ENCODE peak calls at places on chromosomes 2 and 18, in four cellular contexts. One of them, this sample, is unnamed.

GRCh38 chr18:22800551-22800951 is 132.6 kb upstream of the RBBP8 start:
- DNase-seq in brain microvascular endothelial cell: no peak
- DNase-seq in left ventricle myocardium inferior: no peak
- DNase-seq in upper lobe of right lung: no peak
- DNase-seq in this sample: no peak

GRCh38 chr2:216555274-216555673 is 56.6 kb downstream of the RPL37A start:
- DNase-seq in brain microvascular endothelial cell: no peak
- DNase-seq in left ventricle myocardium inferior: peak
- DNase-seq in upper lobe of right lung: peak
- DNase-seq in this sample: no peak

GRCh38 chr18:37429768-37430167 is 135.8 kb downstream of the CELF4 start:
- DNase-seq in brain microvascular endothelial cell: no peak
- DNase-seq in left ventricle myocardium inferior: no peak
- DNase-seq in upper lobe of right lung: no peak
- DNase-seq in this sample: no peak

GRCh38 chr18:7452331-7452730 is 114.8 kb upstream of the PTPRM start:
- DNase-seq in brain microvascular endothelial cell: peak
- DNase-seq in left ventricle myocardium inferior: no peak
- DNase-seq in upper lobe of right lung: no peak
- DNase-seq in this sample: no peak

GRCh38 chr2:96890726-96891385 is 21.0 kb upstream of the SEMA4C start:
- DNase-seq in brain microvascular endothelial cell: no peak
- DNase-seq in left ventricle myocardium inferior: no peak
- DNase-seq in upper lobe of right lung: no peak
- DNase-seq in this sample: no peak

GRCh38 chr2:219219113-219219696 is 447 bp upstream of the ABCB6 start:
- DNase-seq in brain microvascular endothelial cell: no peak
- DNase-seq in left ventricle myocardium inferior: no peak
- DNase-seq in upper lobe of right lung: no peak
- DNase-seq in this sample: no peak

GRCh38 chr2:121150713-121151112 is 134.3 kb downstream of the TFCP2L1 start:
- DNase-seq in brain microvascular endothelial cell: no peak
- DNase-seq in left ventricle myocardium inferior: no peak
- DNase-seq in upper lobe of right lung: no peak
- DNase-seq in this sample: no peak

GRCh38 chr2:112482309-112483046 is 522 bp downstream of the TTL start:
- DNase-seq in brain microvascular endothelial cell: peak
- DNase-seq in left ventricle myocardium inferior: peak
- DNase-seq in upper lobe of right lung: peak
- DNase-seq in this sample: no peak

GRCh38 chr2:207914716-207915115 is 110.6 kb downstream of the PLEKHM3 start:
- DNase-seq in brain microvascular endothelial cell: no peak
- DNase-seq in left ventricle myocardium inferior: no peak
- DNase-seq in upper lobe of right lung: no peak
- DNase-seq in this sample: no peak

GRCh38 chr2:39408351-39409136 is 28.5 kb downstream of the MAP4K3 start:
- DNase-seq in brain microvascular endothelial cell: no peak
- DNase-seq in left ventricle myocardium inferior: no peak
- DNase-seq in upper lobe of right lung: no peak
- DNase-seq in this sample: no peak

GRCh38 chr2:182852090-182852489 is 14.3 kb downstream of the FRZB start:
- DNase-seq in brain microvascular endothelial cell: no peak
- DNase-seq in left ventricle myocardium inferior: no peak
- DNase-seq in upper lobe of right lung: no peak
- DNase-seq in this sample: no peak

GRCh38 chr2:127052068-127052770 is 54.7 kb downstream of the BIN1 start:
- DNase-seq in brain microvascular endothelial cell: no peak
- DNase-seq in left ventricle myocardium inferior: no peak
- DNase-seq in upper lobe of right lung: peak
- DNase-seq in this sample: no peak

GRCh38 chr2:38603402-38604265 is 906 bp upstream of the HNRNPLL start:
- DNase-seq in brain microvascular endothelial cell: peak
- DNase-seq in left ventricle myocardium inferior: peak
- DNase-seq in upper lobe of right lung: peak
- DNase-seq in this sample: peak

GRCh38 chr2:30692829-30693265 is 114.4 kb downstream of the CAPN13 start:
- DNase-seq in brain microvascular endothelial cell: no peak
- DNase-seq in left ventricle myocardium inferior: no peak
- DNase-seq in upper lobe of right lung: no peak
- DNase-seq in this sample: no peak

GRCh38 chr2:177397501-177398289 is 5.1 kb downstream of the AGPS start:
- DNase-seq in brain microvascular endothelial cell: peak
- DNase-seq in left ventricle myocardium inferior: no peak
- DNase-seq in upper lobe of right lung: no peak
- DNase-seq in this sample: peak

GRCh38 chr2:230418341-230419016 is 2.5 kb downstream of the SP100 start:
- DNase-seq in brain microvascular endothelial cell: peak
- DNase-seq in left ventricle myocardium inferior: no peak
- DNase-seq in upper lobe of right lung: no peak
- DNase-seq in this sample: no peak

GRCh38 chr2:10278029-10278762 is 24.5 kb upstream of the HPCAL1 start:
- DNase-seq in brain microvascular endothelial cell: peak
- DNase-seq in left ventricle myocardium inferior: peak
- DNase-seq in upper lobe of right lung: peak
- DNase-seq in this sample: no peak

GRCh38 chr2:37856101-37856751 is 68.9 kb upstream of the RMDN2 start:
- DNase-seq in brain microvascular endothelial cell: no peak
- DNase-seq in left ventricle myocardium inferior: peak
- DNase-seq in upper lobe of right lung: no peak
- DNase-seq in this sample: no peak

GRCh38 chr18:79780547-79780946 is 17.2 kb upstream of the KCNG2 start:
- DNase-seq in brain microvascular endothelial cell: no peak
- DNase-seq in left ventricle myocardium inferior: no peak
- DNase-seq in upper lobe of right lung: peak
- DNase-seq in this sample: no peak

GRCh38 chr2:152730591-152731333 is 12.3 kb downstream of the ARL6IP6 start:
- DNase-seq in brain microvascular endothelial cell: no peak
- DNase-seq in left ventricle myocardium inferior: no peak
- DNase-seq in upper lobe of right lung: no peak
- DNase-seq in this sample: no peak

GRCh38 chr2:10834300-10834699 is 21.7 kb upstream of the PDIA6 start:
- DNase-seq in brain microvascular endothelial cell: no peak
- DNase-seq in left ventricle myocardium inferior: no peak
- DNase-seq in upper lobe of right lung: no peak
- DNase-seq in this sample: no peak

GRCh38 chr18:9831723-9832199 is 54.0 kb upstream of the TXNDC2 start:
- DNase-seq in brain microvascular endothelial cell: no peak
- DNase-seq in left ventricle myocardium inferior: no peak
- DNase-seq in upper lobe of right lung: no peak
- DNase-seq in this sample: no peak

GRCh38 chr2:232466221-232466620 is 10.3 kb downstream of the ALPI start:
- DNase-seq in brain microvascular endothelial cell: no peak
- DNase-seq in left ventricle myocardium inferior: no peak
- DNase-seq in upper lobe of right lung: no peak
- DNase-seq in this sample: no peak

GRCh38 chr2:232463701-232464533 is 8.0 kb downstream of the ALPI start:
- DNase-seq in brain microvascular endothelial cell: no peak
- DNase-seq in left ventricle myocardium inferior: no peak
- DNase-seq in upper lobe of right lung: no peak
- DNase-seq in this sample: no peak

GRCh38 chr2:232460171-232460570 is 4.2 kb downstream of the ALPI start:
- DNase-seq in brain microvascular endothelial cell: no peak
- DNase-seq in left ventricle myocardium inferior: no peak
- DNase-seq in upper lobe of right lung: no peak
- DNase-seq in this sample: no peak

GRCh38 chr2:232465061-232465460 is 9.1 kb downstream of the ALPI start:
- DNase-seq in brain microvascular endothelial cell: no peak
- DNase-seq in left ventricle myocardium inferior: no peak
- DNase-seq in upper lobe of right lung: peak
- DNase-seq in this sample: no peak

DNA sequence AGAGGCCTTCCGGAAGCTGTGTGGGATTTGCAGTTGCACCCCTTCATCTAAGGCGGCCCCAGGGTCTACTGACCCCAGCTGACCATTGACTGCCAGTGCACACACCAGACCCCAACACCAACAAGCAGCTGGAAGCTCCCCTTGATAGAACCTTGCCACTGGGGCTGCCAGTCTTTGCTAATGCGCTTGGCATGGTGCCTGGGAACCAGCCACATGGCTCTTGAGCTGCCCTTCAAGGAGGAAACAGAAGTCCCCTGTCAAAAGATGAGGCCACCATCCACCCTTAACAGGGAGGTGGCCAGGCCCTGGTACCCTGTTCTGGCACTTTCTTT is 8.5 kb downstream of the ALPI start:
- DNase-seq in brain microvascular endothelial cell: no peak
- DNase-seq in left ventricle myocardium inferior: no peak
- DNase-seq in upper lobe of right lung: peak
- DNase-seq in this sample: no peak
- TF ChIP-seq CTCF in brain microvascular endothelial cell: no peak
- TF ChIP-seq CTCF in left ventricle myocardium inferior: no peak
- TF ChIP-seq CTCF in upper lobe of right lung: no peak
- TF ChIP-seq CTCF in this sample: no peak

GRCh38 chr2:160418398-160418765 is 75.2 kb downstream of the RBMS1 start:
- DNase-seq in brain microvascular endothelial cell: no peak
- DNase-seq in left ventricle myocardium inferior: no peak
- DNase-seq in upper lobe of right lung: no peak
- DNase-seq in this sample: no peak
- H3K4me3 ChIP-seq in brain microvascular endothelial cell: no peak
- H3K4me3 ChIP-seq in left ventricle myocardium inferior: no peak
- H3K4me3 ChIP-seq in upper lobe of right lung: no peak
- H3K4me3 ChIP-seq in this sample: no peak

DNA sequence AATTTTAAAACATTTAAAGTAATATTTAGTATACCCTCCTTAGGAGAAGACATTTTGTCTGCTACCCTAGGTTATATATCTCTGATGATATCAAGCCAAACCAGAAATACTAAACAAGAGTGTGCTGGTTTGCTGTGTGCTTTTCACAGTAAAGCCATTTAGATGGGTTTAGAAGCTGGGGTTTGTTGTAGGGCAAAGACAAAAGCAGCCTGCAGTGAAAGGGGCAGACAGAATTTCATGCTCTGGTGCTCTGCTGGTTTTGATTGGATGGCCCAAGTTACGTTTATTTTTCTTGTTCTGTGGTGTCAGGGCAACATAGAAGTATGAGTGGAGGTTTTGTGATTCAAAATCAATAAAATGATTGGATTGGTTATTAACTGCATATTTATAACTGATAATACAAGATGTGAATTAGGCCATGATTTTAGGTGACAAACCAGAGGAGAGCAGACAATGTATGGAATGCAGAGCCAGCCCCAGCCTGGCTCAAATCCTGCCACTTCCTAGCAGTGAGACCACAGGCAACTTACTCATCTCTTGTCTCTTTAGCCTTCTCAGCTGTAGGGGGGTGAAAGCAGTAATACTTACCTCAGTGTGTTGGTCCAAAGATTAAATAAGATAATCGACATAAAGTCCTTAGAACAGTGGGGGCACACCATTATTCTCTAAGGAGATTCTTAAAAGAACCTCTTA is 30.9 kb upstream of the IER3IP1 start:
- DNase-seq in brain microvascular endothelial cell: no peak
- DNase-seq in left ventricle myocardium inferior: no peak
- DNase-seq in upper lobe of right lung: no peak
- DNase-seq in this sample: no peak
- TF ChIP-seq CTCF in brain microvascular endothelial cell: no peak
- TF ChIP-seq CTCF in left ventricle myocardium inferior: no peak
- TF ChIP-seq CTCF in upper lobe of right lung: no peak
- TF ChIP-seq CTCF in this sample: no peak

DNA sequence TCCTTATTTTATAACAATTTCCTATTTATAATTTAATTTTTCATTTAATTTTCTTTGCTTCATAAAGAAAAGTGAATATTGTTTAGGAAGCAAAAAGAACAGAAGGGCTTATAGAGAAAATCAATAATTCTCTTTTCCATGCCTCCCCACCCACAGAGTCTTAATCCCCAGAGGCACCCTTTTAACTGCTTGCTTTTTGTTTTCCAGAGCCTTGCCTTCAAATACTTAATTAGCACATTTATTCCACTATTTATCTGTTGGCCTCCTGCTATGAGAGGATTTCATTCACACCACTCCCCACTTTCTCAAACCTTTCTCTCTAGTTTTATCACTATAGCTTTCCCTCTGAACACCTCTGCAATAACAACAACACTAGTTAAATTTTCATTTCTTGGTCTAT is 373.6 kb downstream of the MBD2 start:
- DNase-seq in brain microvascular endothelial cell: no peak
- DNase-seq in left ventricle myocardium inferior: no peak
- DNase-seq in upper lobe of right lung: no peak
- DNase-seq in this sample: no peak
- H3K4me3 ChIP-seq in brain microvascular endothelial cell: no peak
- H3K4me3 ChIP-seq in left ventricle myocardium inferior: no peak
- H3K4me3 ChIP-seq in upper lobe of right lung: no peak
- H3K4me3 ChIP-seq in this sample: no peak

DNA sequence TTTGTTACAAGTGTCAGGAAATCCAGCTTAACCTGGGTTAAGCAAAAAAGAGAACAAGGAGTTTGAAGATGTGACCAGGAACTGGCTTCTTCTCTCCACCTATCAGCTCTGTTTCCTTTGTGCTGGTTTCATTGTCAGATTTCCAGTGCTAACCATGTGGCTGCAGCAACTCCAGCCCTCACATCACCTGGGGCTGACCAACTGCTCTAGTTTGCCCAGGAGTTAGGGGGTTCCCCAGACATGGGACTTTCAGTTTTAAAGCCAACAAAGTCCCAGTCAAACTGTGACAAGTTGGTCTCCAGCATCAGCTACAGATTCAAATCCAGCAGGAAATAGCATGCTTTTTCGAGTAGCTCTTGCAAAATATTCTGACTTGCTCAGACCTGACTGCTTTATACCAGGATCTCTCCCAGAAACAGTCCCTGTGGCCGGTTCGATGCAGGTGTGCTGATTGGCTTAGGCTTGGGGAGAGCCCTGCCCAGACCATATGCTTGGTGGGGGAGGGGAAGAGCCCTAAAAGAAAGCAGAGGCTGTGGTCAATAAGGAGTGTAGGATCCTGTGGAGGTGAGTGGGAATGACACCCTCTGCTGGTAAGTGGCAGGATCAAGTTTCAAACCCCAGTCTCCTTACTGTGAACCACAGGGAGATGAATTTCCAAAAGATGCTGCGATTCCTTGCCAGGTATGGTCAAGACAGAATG is 49.5 kb downstream of the KCNE4 start:
- DNase-seq in brain microvascular endothelial cell: peak
- DNase-seq in left ventricle myocardium inferior: no peak
- DNase-seq in upper lobe of right lung: no peak
- DNase-seq in this sample: no peak
- TF ChIP-seq CTCF in brain microvascular endothelial cell: peak
- TF ChIP-seq CTCF in left ventricle myocardium inferior: peak
- TF ChIP-seq CTCF in upper lobe of right lung: peak
- TF ChIP-seq CTCF in this sample: peak

GRCh38 chr18:58176915-58177717 is 133.1 kb downstream of the NEDD4L start:
- DNase-seq in brain microvascular endothelial cell: peak
- DNase-seq in left ventricle myocardium inferior: no peak
- DNase-seq in upper lobe of right lung: no peak
- DNase-seq in this sample: peak
- H3K4me3 ChIP-seq in brain microvascular endothelial cell: no peak
- H3K4me3 ChIP-seq in left ventricle myocardium inferior: no peak
- H3K4me3 ChIP-seq in upper lobe of right lung: no peak
- H3K4me3 ChIP-seq in this sample: no peak

GRCh38 chr2:238269741-238270140 is 18.7 kb downstream of the PER2 start:
- DNase-seq in brain microvascular endothelial cell: no peak
- DNase-seq in left ventricle myocardium inferior: no peak
- DNase-seq in upper lobe of right lung: no peak
- DNase-seq in this sample: no peak
- TF ChIP-seq CTCF in brain microvascular endothelial cell: no peak
- TF ChIP-seq CTCF in left ventricle myocardium inferior: no peak
- TF ChIP-seq CTCF in upper lobe of right lung: no peak
- TF ChIP-seq CTCF in this sample: no peak

This sample was measured in astrocyte of the cerebellum.